ENCODE peak calls at places on chromosomes 7 and 10, in five cellular contexts. K is left ventricle myocardium inferior; P is CD4-positive, alpha-beta memory T cell; M is gastrocnemius medialis; G is CD8-positive, alpha-beta memory T cell. X is an unnamed sample.
A peak's percentile ranks its signal among the peaks of the same experiment; 100 is the strongest.

GRCh38 chr7:159096736-159097581 is 47.7 kb downstream of the VIPR2 start:
- DNase-seq in G (no peak), P (no peak), K (peak; percentile 62), M (peak; percentile 87), X (no peak)

GRCh38 chr10:43749940-43750552 is 101.4 kb upstream of the ZNF32 start:
- DNase-seq in M (no peak), G (no peak), K (no peak), P (no peak), X (no peak)

GRCh38 chr7:136635755-136636154 is 232.7 kb upstream of the CHRM2 start:
- DNase-seq in G (no peak), M (no peak), P (no peak), K (no peak), X (no peak)

GRCh38 chr7:102890292-102890970 is 22.4 kb upstream of the LRRC17 start:
- DNase-seq in G (no peak), M (no peak), K (no peak), P (no peak), X (no peak)

GRCh38 chr10:103333934-103334520 is 16.9 kb downstream of the PCGF6 start:
- DNase-seq in M (no peak), P (peak; percentile 22), K (no peak), G (no peak), X (no peak)

GRCh38 chr7:124840435-124840834 is 74.8 kb upstream of the GPR37 start:
- DNase-seq in P (no peak), G (no peak), K (no peak), M (no peak), X (no peak)

GRCh38 chr10:43197834-43198681 is 59.8 kb downstream of the CSGALNACT2 start:
- DNase-seq in K (no peak), G (no peak), P (no peak), M (peak; percentile 7), X (no peak)

GRCh38 chr7:93228302-93228701 is 2.0 kb upstream of the HEPACAM2 start:
- DNase-seq in G (no peak), M (no peak), P (peak; percentile 75), K (no peak), X (no peak)

GRCh38 chr10:10293431-10293830 is 724.2 kb upstream of the CELF2 start:
- DNase-seq in K (no peak), M (no peak), P (no peak), G (no peak), X (no peak)

GRCh38 chr10:3527144-3527543 is 257.9 kb downstream of the KLF6 start:
- DNase-seq in M (no peak), K (no peak), G (no peak), P (no peak), X (no peak)

GRCh38 chr10:11180228-11180627 is 162.6 kb downstream of the CELF2 start:
- DNase-seq in G (peak; percentile 58), P (peak; percentile 73), K (no peak), M (no peak), X (no peak)

GRCh38 chr10:90650858-90651257 is 207.0 kb downstream of the HTR7 start:
- DNase-seq in K (no peak), G (no peak), M (no peak), P (no peak), X (no peak)

GRCh38 chr10:130251766-130252165 is 115.6 kb downstream of the GLRX3 start:
- DNase-seq in K (no peak), M (no peak), G (no peak), P (no peak), X (no peak)

GRCh38 chr7:99102361-99102760 is 41.5 kb downstream of the SMURF1 start:
- DNase-seq in M (no peak), G (no peak), P (no peak), K (no peak), X (no peak)

GRCh38 chr10:77940627-77941026 is 14.1 kb upstream of the DLG5 start:
- DNase-seq in P (no peak), K (no peak), M (no peak), G (no peak), X (no peak)

GRCh38 chr10:132264966-132265877 is 42.5 kb downstream of the STK32C start:
- DNase-seq in P (no peak), G (no peak), K (no peak), M (no peak), X (no peak)

GRCh38 chr7:136911362-136911761 is 42.9 kb downstream of the CHRM2 start:
- DNase-seq in M (no peak), K (no peak), P (no peak), G (no peak), X (no peak)

GRCh38 chr10:131937832-131938231 is 37.0 kb downstream of the PPP2R2D start:
- DNase-seq in K (no peak), G (no peak), P (no peak), M (no peak), X (no peak)

GRCh38 chr7:46133076-46133475 is 212.0 kb upstream of the IGFBP3 start:
- DNase-seq in K (no peak), G (no peak), P (no peak), M (no peak), X (no peak)

GRCh38 chr10:100370976-100371706 is 24.1 kb downstream of the SCD start:
- DNase-seq in P (peak; percentile 53), G (peak; percentile 31), M (peak; percentile 82), K (peak; percentile 77), X (peak; percentile 81)

GRCh38 chr7:137913985-137914384 is 67.2 kb upstream of the DGKI start:
- DNase-seq in P (no peak), K (no peak), M (no peak), G (no peak), X (no peak)

GRCh38 chr7:1307828-1308227 is 75.2 kb downstream of the UNCX start:
- DNase-seq in G (no peak), K (no peak), P (no peak), M (no peak), X (no peak)

GRCh38 chr10:36349445-36350063 is 707.5 kb upstream of the FZD8 start:
- DNase-seq in P (no peak), M (no peak), K (no peak), G (no peak), X (peak; percentile 90)

GRCh38 chr7:84060760-84061261 is 133.8 kb downstream of the SEMA3A start:
- DNase-seq in K (no peak), G (no peak), P (no peak), M (no peak), X (no peak)

GRCh38 chr7:107661081-107661864 is 645 bp downstream of the SLC26A4 start:
- DNase-seq in M (peak; percentile 18), G (no peak), P (peak; percentile 23), K (peak; percentile 36), X (peak; percentile 54)

DNA sequence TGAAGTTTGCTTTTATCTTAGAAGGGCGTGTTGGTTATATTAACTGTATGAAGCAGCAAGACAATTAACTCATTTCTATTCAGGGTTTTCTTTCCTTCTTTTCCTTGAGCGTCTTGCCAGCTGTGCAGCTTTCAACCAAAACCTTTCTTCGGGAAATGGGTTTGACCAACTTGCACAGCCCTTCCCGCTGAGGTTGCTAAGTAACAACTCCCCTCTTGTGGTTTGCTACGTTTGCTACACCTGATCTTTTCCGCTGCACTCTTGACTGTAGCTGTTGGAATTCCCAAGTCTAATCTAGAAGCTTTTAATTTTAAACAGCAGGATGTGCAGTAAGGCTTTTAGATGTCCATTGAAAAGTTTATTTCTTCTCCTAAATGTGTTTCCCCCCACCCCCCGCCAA is 116.9 kb downstream of the CDCA7L start:
- DNase-seq in G (no peak), P (no peak), M (no peak), K (no peak), X (no peak)
- H3K27me3 ChIP-seq in G (no peaks in the 10 kb centered on the region), P (no peaks in the 10 kb centered on the region), M (no peaks in the 10 kb centered on the region), K (peaks cover 5% of the 10 kb centered on the region), X (peaks cover 3% of the 10 kb centered on the region)

GRCh38 chr10:71621263-71621751 is 98.3 kb downstream of the C10orf105 start:
- DNase-seq in G (no peak), P (no peak), M (peak; percentile 65), K (no peak), X (no peak)
- H3K27ac ChIP-seq in G (no peak overlapping the region), P (no peak overlapping the region), M (peak overlapping the region; percentile 16), K (no peak overlapping the region), X (peak overlapping the region; percentile 73)

DNA sequence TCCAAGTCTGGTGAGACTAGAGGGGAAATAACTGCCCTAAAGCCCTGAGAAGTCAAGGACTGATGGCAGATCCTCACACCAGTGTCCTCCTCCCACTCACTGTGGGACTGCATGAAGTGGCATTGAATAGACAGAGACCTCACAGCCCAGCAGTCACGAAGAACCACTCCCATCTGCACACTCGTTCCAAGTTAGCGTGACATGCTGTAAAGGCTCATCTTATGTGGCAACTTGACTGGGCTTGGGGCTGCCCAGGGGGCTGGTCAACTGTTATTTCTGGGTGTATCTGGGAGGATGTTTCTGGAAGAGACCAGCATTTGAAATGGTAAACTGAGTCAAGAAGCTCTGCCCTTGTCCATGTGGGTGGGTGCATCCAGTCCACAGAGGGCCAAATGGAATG is 104.7 kb downstream of the ADARB2 start:
- DNase-seq in M (no peak), K (no peak), G (no peak), P (no peak), X (no peak)
- H3K27me3 ChIP-seq in M (no peaks in the 10 kb centered on the region), K (peaks cover 78% of the 10 kb centered on the region), G (no peaks in the 10 kb centered on the region), P (no peaks in the 10 kb centered on the region), X (peaks cover 5% of the 10 kb centered on the region)

GRCh38 chr10:119103687-119104652 is at the start of gene DENND10:
- DNase-seq in G (peak; percentile 74), K (peak; percentile 85), M (peak; percentile 72), P (peak; percentile 60), X (peak; percentile 78)

GRCh38 chr10:119104653-119105024 is 726 bp downstream of the DENND10 start:
- DNase-seq in M (no peak), P (no peak), G (no peak), K (peak; percentile 19), X (peak; percentile 34)

GRCh38 chr10:119105155-119105554 is 1.2 kb downstream of the DENND10 start:
- DNase-seq in K (no peak), G (no peak), P (no peak), M (no peak), X (no peak)

GRCh38 chr10:119098576-119098975 is 5.3 kb upstream of the DENND10 start:
- DNase-seq in M (no peak), P (no peak), G (no peak), K (no peak), X (no peak)

DNA sequence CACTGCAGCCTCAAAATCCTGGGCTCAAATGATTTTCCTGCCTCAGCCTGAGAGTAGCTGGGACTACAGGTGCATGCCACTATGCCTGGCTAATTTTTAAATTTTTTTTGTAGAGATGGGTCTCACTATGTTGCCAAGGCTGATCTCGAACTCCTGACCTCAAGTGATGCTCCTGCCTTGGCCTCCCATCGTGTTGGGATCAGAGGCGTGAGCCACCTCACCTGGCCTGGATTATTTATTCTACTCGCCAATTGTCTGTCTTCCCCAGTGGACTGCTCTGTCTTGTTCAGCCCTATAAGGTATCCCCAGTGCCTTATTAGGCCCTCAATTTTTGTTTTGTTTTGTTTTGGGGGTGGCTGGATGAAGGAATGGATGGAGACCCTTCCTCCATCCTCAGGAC is 672 bp upstream of the DENND10 start:
- DNase-seq in G (no peak), P (no peak), K (no peak), M (no peak), X (no peak)
- H3K27ac ChIP-seq in G (no peak overlapping the region), P (no peak overlapping the region), K (peak overlapping the region; percentile 86), M (peak overlapping the region; percentile 66), X (no peak overlapping the region)